ENCODE peak calls at places on chromosomes 11 and 22, in four cellular contexts. H, M, A and N are unnamed samples.

GRCh38 chr11:69313992-69314391 is 20.0 kb downstream of the MYEOV start:
- DNase-seq in H (no peak), M (no peak), A (no peak), N (no peak)

GRCh38 chr22:46274381-46274780 is 6.6 kb downstream of the TTC38 start:
- DNase-seq in H (no peak), M (no peak), A (no peak), N (no peak)

GRCh38 chr22:24066872-24067271 is 55.8 kb downstream of the CABIN1 start:
- DNase-seq in H (no peak), M (no peak), A (no peak), N (no peak)

GRCh38 chr11:95149659-95150294 is 60.1 kb downstream of the ENDOD1 start:
- DNase-seq in H (no peak), M (peak; percentile 16), A (peak; percentile 58), N (peak; percentile 97)

GRCh38 chr11:83033972-83034672 is 37.6 kb downstream of the RAB30 start:
- DNase-seq in H (peak; percentile 89), M (peak; percentile 93), A (peak; percentile 73), N (peak; percentile 43)

GRCh38 chr11:113475160-113475761 is at the start of gene DRD2:
- DNase-seq in H (no peak), M (peak; percentile 42), A (no peak), N (peak; percentile 24)

GRCh38 chr11:119683783-119684182 is 45.2 kb downstream of the NECTIN1 start:
- DNase-seq in H (no peak), M (no peak), A (peak; percentile 39), N (peak; percentile 89)

GRCh38 chr22:19995611-19996339 is 20.8 kb downstream of the ARVCF start:
- DNase-seq in H (peak; percentile 57), M (no peak), A (no peak), N (no peak)

GRCh38 chr11:27656320-27656719 is 43.9 kb downstream of the BDNF start:
- DNase-seq in H (no peak), M (no peak), A (no peak), N (no peak)

DNA sequence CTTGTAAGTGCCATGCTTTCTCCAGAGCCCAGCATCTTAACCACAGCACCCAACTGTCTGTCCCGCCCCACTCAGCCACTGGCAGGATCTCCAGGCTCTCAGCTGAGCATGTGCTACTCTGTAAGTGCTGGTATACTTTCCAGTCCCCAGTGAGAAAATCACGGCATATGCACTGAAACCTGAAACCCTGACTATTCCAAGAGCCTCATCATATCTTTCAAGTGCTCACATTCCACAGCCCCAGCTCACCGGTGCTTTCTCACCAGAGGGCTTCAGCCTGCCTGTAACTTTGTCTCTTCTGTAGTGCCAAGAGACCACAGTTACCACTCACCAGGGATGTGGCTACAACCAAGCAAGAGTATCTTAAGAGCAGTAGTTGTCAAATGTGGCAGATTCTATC is 24.4 kb upstream of the PAMR1 start:
- DNase-seq in H (peak; percentile 88), M (peak; percentile 97), A (peak; percentile 64), N (peak; percentile 91)
- H2AFZ ChIP-seq in H (no peak overlapping the region), M (no peak overlapping the region), A (no peak overlapping the region), N (no peak overlapping the region)

GRCh38 chr22:38413085-38414008 is 41.7 kb downstream of the KCNJ4 start:
- DNase-seq in H (no peak), M (peak; percentile 34), A (peak; percentile 4), N (no peak)

GRCh38 chr22:38411016-38411415 is 44.0 kb downstream of the KCNJ4 start:
- DNase-seq in H (no peak), M (no peak), A (no peak), N (no peak)

GRCh38 chr22:38415046-38415445 is 40.0 kb downstream of the KCNJ4 start:
- DNase-seq in H (no peak), M (no peak), A (peak; percentile 2), N (no peak)

GRCh38 chr22:38414009-38414395 is 41.0 kb downstream of the KCNJ4 start:
- DNase-seq in H (no peak), M (no peak), A (no peak), N (no peak)

DNA sequence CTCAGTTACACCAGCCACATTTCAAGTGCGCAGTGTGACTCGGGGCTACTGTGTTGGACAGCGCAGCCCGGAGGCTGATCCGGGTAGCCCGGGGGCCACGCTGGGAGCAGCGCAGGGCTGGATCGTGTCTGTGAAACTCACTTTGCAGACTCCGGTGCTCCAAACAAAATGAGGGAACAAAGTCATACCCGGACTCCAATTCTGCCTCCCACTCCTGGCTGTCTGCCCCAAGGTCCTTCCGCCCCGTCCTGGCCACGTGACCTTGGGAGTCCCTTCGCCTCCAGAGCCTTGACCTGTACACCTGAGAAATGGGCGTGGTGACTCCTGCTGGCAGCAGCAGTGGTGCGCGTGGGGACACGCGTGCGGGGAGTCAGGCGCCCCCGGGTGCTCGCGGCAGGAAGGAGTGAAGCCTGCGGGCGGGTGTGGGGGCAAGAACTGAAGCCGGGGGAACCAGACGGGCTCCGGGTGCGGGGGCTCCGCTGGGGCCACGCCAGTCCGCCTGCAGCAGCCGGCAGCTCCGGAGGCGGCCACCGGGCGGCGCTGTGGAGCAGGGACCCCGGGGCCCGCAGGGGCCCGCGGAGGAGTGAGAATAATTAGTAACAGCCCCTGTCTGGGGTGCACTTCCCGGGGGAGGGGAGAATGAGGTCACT is 42.4 kb downstream of the KCNJ4 start:
- DNase-seq in H (no peak), M (peak; percentile 21), A (peak; percentile 5), N (no peak)
- H2AFZ ChIP-seq in H (no peak overlapping the region), M (peak overlapping the region; percentile 45), A (no peak overlapping the region), N (peak overlapping the region; percentile 36)

DNA sequence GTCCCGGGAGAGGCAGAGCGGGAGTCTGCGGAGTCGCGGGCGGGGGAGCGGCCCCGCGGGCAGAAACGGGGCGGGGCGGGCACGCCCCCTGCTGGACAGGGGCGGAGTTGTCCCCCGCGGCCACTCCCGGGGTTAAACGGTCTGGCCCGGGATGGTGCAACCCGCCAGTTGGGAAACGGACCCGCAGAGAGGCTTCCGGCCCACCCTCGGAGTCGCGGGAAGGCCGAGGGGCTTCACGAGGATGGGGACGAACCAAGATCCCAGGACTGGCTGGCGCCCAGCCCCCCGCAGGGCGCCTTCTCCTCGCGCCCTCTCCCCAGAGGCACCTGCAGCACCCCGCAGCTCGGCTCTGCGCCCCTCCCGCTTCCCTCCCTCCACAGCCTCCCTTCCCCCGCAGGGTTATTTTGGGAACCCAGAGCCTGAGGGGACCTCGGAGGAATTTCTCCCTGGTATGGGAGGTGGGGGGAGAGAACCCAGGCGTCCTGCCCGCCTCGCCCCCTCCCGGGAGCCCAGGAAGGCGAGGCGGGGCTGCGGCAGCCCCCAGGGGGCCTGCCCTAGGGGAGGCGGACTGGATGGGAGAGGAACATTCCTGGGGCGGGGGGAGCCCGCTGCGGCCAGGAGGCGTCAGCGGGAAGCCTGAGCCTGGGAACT is 877 bp downstream of the RASGRP2 start:
- DNase-seq in H (no peak), M (peak; percentile 64), A (peak; percentile 71), N (peak; percentile 28)
- H2AFZ ChIP-seq in H (peak overlapping the region; percentile 81), M (peak overlapping the region; percentile 82), A (peak overlapping the region; percentile 49), N (peak overlapping the region; percentile 83)

GRCh38 chr11:2768471-2769408 is 68.9 kb upstream of the KCNQ1OT1 start:
- DNase-seq in H (peak; percentile 76), M (peak; percentile 89), A (peak; percentile 38), N (peak; percentile 47)

GRCh38 chr11:2766166-2766565 is 66.4 kb upstream of the KCNQ1OT1 start:
- DNase-seq in H (no peak), M (no peak), A (no peak), N (no peak)

GRCh38 chr11:2767751-2768150 is 68.0 kb upstream of the KCNQ1OT1 start:
- DNase-seq in H (no peak), M (no peak), A (no peak), N (no peak)

GRCh38 chr11:2765491-2765890 is 65.7 kb upstream of the KCNQ1OT1 start:
- DNase-seq in H (no peak), M (no peak), A (no peak), N (no peak)

GRCh38 chr11:2767071-2767470 is 67.3 kb upstream of the KCNQ1OT1 start:
- DNase-seq in H (no peak), M (no peak), A (no peak), N (no peak)
- H2AFZ ChIP-seq in H (no peak overlapping the region), M (no peak overlapping the region), A (no peak overlapping the region), N (no peak overlapping the region)

GRCh38 chr11:37449146-37449545 is 851.1 kb upstream of the RAG2 start:
- DNase-seq in H (peak; percentile 78), M (peak; percentile 31), A (peak; percentile 72), N (peak; percentile 66)

GRCh38 chr11:37451903-37452302 is 853.9 kb upstream of the RAG2 start:
- DNase-seq in H (no peak), M (no peak), A (peak; percentile 12), N (no peak)

DNA sequence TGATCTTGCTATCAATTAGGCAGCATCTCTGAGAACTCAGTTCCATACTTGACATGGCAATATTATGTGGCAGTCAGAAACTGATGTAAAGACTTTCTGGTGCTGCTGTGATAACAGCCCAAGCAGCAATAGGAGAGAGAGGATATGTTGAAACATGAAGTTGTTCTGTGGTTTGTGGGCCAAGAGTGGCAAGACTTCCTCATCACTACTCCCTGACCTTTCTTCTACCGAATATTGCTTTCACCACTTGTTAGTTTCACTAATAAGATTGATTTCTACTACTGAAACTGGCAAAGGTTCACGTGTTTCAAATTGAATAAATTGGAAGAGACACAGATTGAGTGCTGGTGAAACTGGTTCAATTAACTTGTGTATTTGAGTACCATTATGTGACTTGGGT is 852.6 kb upstream of the RAG2 start:
- DNase-seq in H (peak; percentile 17), M (no peak), A (no peak), N (peak; percentile 68)
- H2AFZ ChIP-seq in H (no peak overlapping the region), M (no peak overlapping the region), A (no peak overlapping the region), N (peak overlapping the region; percentile 60)

GRCh38 chr22:37920131-37920530 is 14.0 kb downstream of the MICALL1 start:
- DNase-seq in H (no peak), M (no peak), A (no peak), N (no peak)
- H2AFZ ChIP-seq in H (no peak overlapping the region), M (no peak overlapping the region), A (no peak overlapping the region), N (no peak overlapping the region)

GRCh38 chr22:30289980-30290313 is 642 bp upstream of the CASTOR1 start:
- DNase-seq in H (no peak), M (no peak), A (no peak), N (no peak)
- H2AFZ ChIP-seq in H (no peak overlapping the region), M (no peak overlapping the region), A (no peak overlapping the region), N (peak overlapping the region; percentile 71)